ENCODE peak calls at places on chromosomes 16 and 17, in seven cellular contexts. J is body of pancreas; R is choroid plexus epithelial cell; V is GM19239; T is iris pigment epithelial cell; E is CD8-positive, alpha-beta memory T cell; D is NCI-H1092. C is an unnamed sample.

GRCh38 chr16:15775663-15776304 is 81.0 kb downstream of the MYH11 start:
- DNase-seq in J (no peak), R (peak), V (no peak), T (no peak), E (no peak), D (no peak), C (no peak)

GRCh38 chr17:83196973-83197880 is 117.8 kb downstream of the METRNL start:
- DNase-seq in J (peak), R (no peak), V (no peak), T (no peak), E (no peak), D (no peak), C (no peak)

GRCh38 chr17:41624208-41625101 is at the start of gene KRT17:
- DNase-seq in J (peak), R (no peak), V (no peak), T (peak), E (no peak), D (no peak), C (no peak)

GRCh38 chr16:89155184-89155679 is 16.3 kb upstream of the CDH15 start:
- DNase-seq in J (peak), R (peak), V (no peak), T (peak), E (no peak), D (no peak), C (no peak)

GRCh38 chr16:19662351-19662750 is 55.7 kb downstream of the KNOP1 start:
- DNase-seq in J (no peak), R (no peak), V (no peak), T (no peak), E (no peak), D (no peak), C (no peak)

GRCh38 chr17:19579867-19580565 is 46.4 kb downstream of the SLC47A1 start:
- DNase-seq in J (no peak), R (no peak), V (no peak), T (peak), E (no peak), D (no peak), C (peak)

GRCh38 chr16:26816885-26817571 is 249.7 kb upstream of the C16orf82 start:
- DNase-seq in J (no peak), R (peak), V (no peak), T (peak), E (no peak), D (no peak), C (no peak)

GRCh38 chr17:6435051-6435450 is at the start of gene AIPL1:
- DNase-seq in J (no peak), R (no peak), V (no peak), T (no peak), E (no peak), D (no peak), C (no peak)

GRCh38 chr17:77437017-77437416 is 296.2 kb downstream of the SEC14L1 start:
- DNase-seq in J (no peak), R (peak), V (no peak), T (peak), E (no peak), D (peak), C (no peak)

GRCh38 chr17:76139801-76140660 is 1.0 kb downstream of the FOXJ1 start:
- DNase-seq in J (no peak), R (no peak), V (peak), T (no peak), E (peak), D (no peak), C (no peak)

GRCh38 chr16:52078716-52079655 is 468.0 kb downstream of the TOX3 start:
- DNase-seq in J (no peak), R (no peak), V (no peak), T (no peak), E (no peak), D (peak), C (no peak)

GRCh38 chr17:72632026-72632684 is 460.3 kb downstream of the SLC39A11 start:
- DNase-seq in J (no peak), R (no peak), V (no peak), T (no peak), E (no peak), D (no peak), C (no peak)

GRCh38 chr16:24348511-24349290 is 92.6 kb downstream of the CACNG3 start:
- DNase-seq in J (peak), R (no peak), V (no peak), T (no peak), E (no peak), D (no peak), C (no peak)

GRCh38 chr17:49596613-49597244 is 21.1 kb downstream of the NXPH3 start:
- DNase-seq in J (no peak), R (no peak), V (no peak), T (no peak), E (no peak), D (no peak), C (no peak)

GRCh38 chr16:66899945-66900688 is 18.6 kb downstream of the CDH16 start:
- DNase-seq in J (peak), R (peak), V (no peak), T (peak), E (no peak), D (peak), C (no peak)

GRCh38 chr16:12524658-12525057 is 279.0 kb downstream of the CPPED1 start:
- DNase-seq in J (no peak), R (no peak), V (no peak), T (no peak), E (no peak), D (no peak), C (no peak)

GRCh38 chr17:78172284-78173024 is 4.1 kb downstream of the SYNGR2 start:
- DNase-seq in J (no peak), R (peak), V (no peak), T (no peak), E (no peak), D (no peak), C (no peak)

GRCh38 chr16:65071371-65072311 is 50.2 kb downstream of the CDH11 start:
- DNase-seq in J (peak), R (peak), V (no peak), T (peak), E (no peak), D (no peak), C (no peak)